ENCODE peak calls at places on chromosomes 4 and X, in four cellular contexts. One of them, this sample, is unnamed.

GRCh38 chrX:2576793-2577192 is 76.0 kb upstream of the DHRSX start:
- DNase-seq in T-helper 1 cell: no peak
- DNase-seq in mucosa of gallbladder: no peak
- DNase-seq in NCI-H1436: no peak
- DNase-seq in this sample: no peak

GRCh38 chr4:139819082-139819481 is 153.5 kb downstream of the MGST2 start:
- DNase-seq in T-helper 1 cell: no peak
- DNase-seq in mucosa of gallbladder: no peak
- DNase-seq in NCI-H1436: no peak
- DNase-seq in this sample: no peak

GRCh38 chr4:13476915-13477314 is 7.2 kb downstream of the RAB28 start:
- DNase-seq in T-helper 1 cell: no peak
- DNase-seq in mucosa of gallbladder: no peak
- DNase-seq in NCI-H1436: no peak
- DNase-seq in this sample: no peak

GRCh38 chr4:24991015-24991414 is 39.7 kb downstream of the LGI2 start:
- DNase-seq in T-helper 1 cell: no peak
- DNase-seq in mucosa of gallbladder: no peak
- DNase-seq in NCI-H1436: no peak
- DNase-seq in this sample: no peak

GRCh38 chr4:127214001-127214400 is 418.8 kb upstream of the INTU start:
- DNase-seq in T-helper 1 cell: no peak
- DNase-seq in mucosa of gallbladder: no peak
- DNase-seq in NCI-H1436: no peak
- DNase-seq in this sample: no peak

GRCh38 chr4:74499986-74500781 is 55.2 kb downstream of the AREG start:
- DNase-seq in T-helper 1 cell: no peak
- DNase-seq in mucosa of gallbladder: no peak
- DNase-seq in NCI-H1436: no peak
- DNase-seq in this sample: no peak

GRCh38 chrX:72057331-72057730 is 74.4 kb downstream of the RTL5 start:
- DNase-seq in T-helper 1 cell: no peak
- DNase-seq in mucosa of gallbladder: no peak
- DNase-seq in NCI-H1436: no peak
- DNase-seq in this sample: no peak

GRCh38 chrX:6446588-6446987 is 88.3 kb downstream of the VCX3A start:
- DNase-seq in T-helper 1 cell: no peak
- DNase-seq in mucosa of gallbladder: no peak
- DNase-seq in NCI-H1436: no peak
- DNase-seq in this sample: no peak

GRCh38 chr4:46844325-46844917 is 64.6 kb downstream of the COX7B2 start:
- DNase-seq in T-helper 1 cell: peak
- DNase-seq in mucosa of gallbladder: peak
- DNase-seq in NCI-H1436: peak
- DNase-seq in this sample: no peak

GRCh38 chr4:8341691-8342090 is 72.1 kb downstream of the HTRA3 start:
- DNase-seq in T-helper 1 cell: no peak
- DNase-seq in mucosa of gallbladder: no peak
- DNase-seq in NCI-H1436: no peak
- DNase-seq in this sample: no peak

GRCh38 chrX:71565634-71566033 is 12.6 kb upstream of the GCNA start:
- DNase-seq in T-helper 1 cell: no peak
- DNase-seq in mucosa of gallbladder: no peak
- DNase-seq in NCI-H1436: no peak
- DNase-seq in this sample: no peak

GRCh38 chr4:145883173-145883572 is 55.5 kb downstream of the ZNF827 start:
- DNase-seq in T-helper 1 cell: no peak
- DNase-seq in mucosa of gallbladder: no peak
- DNase-seq in NCI-H1436: no peak
- DNase-seq in this sample: no peak

GRCh38 chr4:150586162-150586561 is 4.2 kb downstream of the MAB21L2 start:
- DNase-seq in T-helper 1 cell: no peak
- DNase-seq in mucosa of gallbladder: no peak
- DNase-seq in NCI-H1436: no peak
- DNase-seq in this sample: no peak

GRCh38 chr4:11949355-11949754 is 520.7 kb upstream of the HS3ST1 start:
- DNase-seq in T-helper 1 cell: no peak
- DNase-seq in mucosa of gallbladder: no peak
- DNase-seq in NCI-H1436: no peak
- DNase-seq in this sample: no peak

GRCh38 chr4:120718979-120719566 is 203.5 kb downstream of the PRDM5 start:
- DNase-seq in T-helper 1 cell: no peak
- DNase-seq in mucosa of gallbladder: no peak
- DNase-seq in NCI-H1436: peak
- DNase-seq in this sample: no peak

GRCh38 chr4:75726577-75726976 is 2.2 kb downstream of the USO1 start:
- DNase-seq in T-helper 1 cell: no peak
- DNase-seq in mucosa of gallbladder: no peak
- DNase-seq in NCI-H1436: no peak
- DNase-seq in this sample: no peak

GRCh38 chrX:7372843-7373525 is 225.0 kb upstream of the PUDP start:
- DNase-seq in T-helper 1 cell: no peak
- DNase-seq in mucosa of gallbladder: no peak
- DNase-seq in NCI-H1436: no peak
- DNase-seq in this sample: no peak

GRCh38 chr4:37981844-37982720 is 21.9 kb downstream of the PTTG2 start:
- DNase-seq in T-helper 1 cell: no peak
- DNase-seq in mucosa of gallbladder: no peak
- DNase-seq in NCI-H1436: no peak
- DNase-seq in this sample: no peak

GRCh38 chr4:89257376-89257775 is 50.2 kb downstream of the GPRIN3 start:
- DNase-seq in T-helper 1 cell: no peak
- DNase-seq in mucosa of gallbladder: no peak
- DNase-seq in NCI-H1436: no peak
- DNase-seq in this sample: no peak

GRCh38 chr4:119977135-119977534 is 89.5 kb downstream of the MAD2L1 start:
- DNase-seq in T-helper 1 cell: no peak
- DNase-seq in mucosa of gallbladder: no peak
- DNase-seq in NCI-H1436: no peak
- DNase-seq in this sample: no peak

GRCh38 chrX:97158270-97158669 is 274.6 kb downstream of the RPA4 start:
- DNase-seq in T-helper 1 cell: no peak
- DNase-seq in mucosa of gallbladder: no peak
- DNase-seq in NCI-H1436: peak
- DNase-seq in this sample: no peak

GRCh38 chrX:69614896-69615295 is 1.0 kb upstream of the EDA start:
- DNase-seq in T-helper 1 cell: no peak
- DNase-seq in mucosa of gallbladder: no peak
- DNase-seq in NCI-H1436: no peak
- DNase-seq in this sample: no peak

GRCh38 chr4:85445058-85445639 is 29.8 kb upstream of the ARHGAP24 start:
- DNase-seq in T-helper 1 cell: no peak
- DNase-seq in mucosa of gallbladder: no peak
- DNase-seq in NCI-H1436: no peak
- DNase-seq in this sample: no peak

GRCh38 chrX:44975666-44976263 is 102.8 kb downstream of the KDM6A start:
- DNase-seq in T-helper 1 cell: no peak
- DNase-seq in mucosa of gallbladder: no peak
- DNase-seq in NCI-H1436: no peak
- DNase-seq in this sample: no peak

GRCh38 chrX:139304471-139304870 is 226.1 kb upstream of the F9 start:
- DNase-seq in T-helper 1 cell: no peak
- DNase-seq in mucosa of gallbladder: no peak
- DNase-seq in NCI-H1436: no peak
- DNase-seq in this sample: no peak

GRCh38 chr4:123930971-123931370 is 534.4 kb downstream of the SPRY1 start:
- DNase-seq in T-helper 1 cell: no peak
- DNase-seq in mucosa of gallbladder: no peak
- DNase-seq in NCI-H1436: no peak
- DNase-seq in this sample: no peak

GRCh38 chr4:6768539-6768905 is 14.0 kb upstream of the KIAA0232 start:
- DNase-seq in T-helper 1 cell: no peak
- DNase-seq in mucosa of gallbladder: no peak
- DNase-seq in NCI-H1436: no peak
- DNase-seq in this sample: no peak

GRCh38 chr4:19693949-19694597 is 557.6 kb upstream of the SLIT2 start:
- DNase-seq in T-helper 1 cell: no peak
- DNase-seq in mucosa of gallbladder: no peak
- DNase-seq in NCI-H1436: no peak
- DNase-seq in this sample: no peak

GRCh38 chr4:109989618-109990017 is 76.9 kb downstream of the EGF start:
- DNase-seq in T-helper 1 cell: no peak
- DNase-seq in mucosa of gallbladder: no peak
- DNase-seq in NCI-H1436: no peak
- DNase-seq in this sample: no peak

GRCh38 chr4:102439835-102440234 is 61.3 kb upstream of the NFKB1 start:
- DNase-seq in T-helper 1 cell: no peak
- DNase-seq in mucosa of gallbladder: no peak
- DNase-seq in NCI-H1436: no peak
- DNase-seq in this sample: no peak

GRCh38 chr4:88211473-88212252 is 53.2 kb upstream of the ABCG2 start:
- DNase-seq in T-helper 1 cell: peak
- DNase-seq in mucosa of gallbladder: peak
- DNase-seq in NCI-H1436: peak
- DNase-seq in this sample: peak

GRCh38 chr4:150217192-150217591 is 138.9 kb downstream of the DCLK2 start:
- DNase-seq in T-helper 1 cell: no peak
- DNase-seq in mucosa of gallbladder: no peak
- DNase-seq in NCI-H1436: peak
- DNase-seq in this sample: no peak

GRCh38 chr4:156673483-156673882 is 298.1 kb downstream of the PDGFC start:
- DNase-seq in T-helper 1 cell: no peak
- DNase-seq in mucosa of gallbladder: no peak
- DNase-seq in NCI-H1436: no peak
- DNase-seq in this sample: no peak

GRCh38 chr4:234178-234577 is 71.1 kb downstream of the ZNF732 start:
- DNase-seq in T-helper 1 cell: no peak
- DNase-seq in mucosa of gallbladder: no peak
- DNase-seq in NCI-H1436: no peak
- DNase-seq in this sample: no peak

GRCh38 chrX:143635915-143636314 is at the start of gene SLITRK4:
- DNase-seq in T-helper 1 cell: no peak
- DNase-seq in mucosa of gallbladder: no peak
- DNase-seq in NCI-H1436: no peak
- DNase-seq in this sample: no peak